ENCODE peak calls at places on chromosomes 6 and 20, in seven cellular contexts. O is osteoblast, P is MM.1S, R is GM23248, J is mammary epithelial cell, V is fibroblast of lung, A is GM12878. M is an unnamed sample. For H3K79me2, the result is how much of the 10 kb centered on the place peaks cover.

GRCh38 chr6:36269834-36270705 is at the start of gene PNPLA1:
- DNase-seq in J (peak), R (no peak), A (no peak), O (no peak), V (no peak), P (no peak), M (no peak)

GRCh38 chr6:43307451-43308100 is 1.1 kb downstream of the CRIP3 start:
- DNase-seq in P (no peak), O (no peak), R (no peak), J (no peak), A (no peak), V (no peak), M (no peak)

GRCh38 chr20:62266340-62266739 is 28.0 kb downstream of the OSBPL2 start:
- DNase-seq in J (no peak), R (no peak), O (peak), V (peak), A (no peak), P (no peak), M (peak)

GRCh38 chr6:7004581-7005297 is 103.0 kb upstream of the RREB1 start:
- DNase-seq in R (peak), J (no peak), O (no peak), V (no peak), A (no peak), P (no peak), M (no peak)

GRCh38 chr20:45339084-45339483 is 9.1 kb downstream of the SDC4 start:
- DNase-seq in P (no peak), O (no peak), V (no peak), A (no peak), R (no peak), J (peak), M (no peak)

GRCh38 chr6:36963451-36964290 is 9.1 kb downstream of the PI16 start:
- DNase-seq in R (no peak), O (peak), P (no peak), V (no peak), J (no peak), A (no peak), M (peak)

GRCh38 chr20:44736170-44737021 is 9.3 kb upstream of the KCNK15 start:
- DNase-seq in J (peak), O (peak), A (no peak), P (peak), R (peak), V (peak), M (peak)

GRCh38 chr6:3227363-3228045 is at the start of gene TUBB2B:
- DNase-seq in P (no peak), V (peak), R (peak), A (no peak), O (peak), J (no peak), M (no peak)

GRCh38 chr6:138719744-138720143 is 53.8 kb upstream of the CCDC28A start:
- DNase-seq in V (no peak), P (no peak), J (no peak), O (no peak), A (no peak), R (no peak), M (no peak)

GRCh38 chr6:70686548-70687133 is 19.0 kb downstream of the SMAP1 start:
- DNase-seq in O (no peak), V (peak), A (no peak), P (peak), R (peak), J (peak), M (peak)

GRCh38 chr6:39295538-39295937 is 18.7 kb downstream of the KCNK17 start:
- DNase-seq in J (no peak), V (no peak), R (peak), O (peak), A (no peak), P (no peak), M (no peak)

GRCh38 chr6:160146454-160147145 is 25.0 kb downstream of the SLC22A1 start:
- DNase-seq in P (no peak), J (no peak), R (no peak), A (no peak), O (no peak), V (no peak), M (no peak)

GRCh38 chr6:90190752-90191393 is 105.8 kb downstream of the BACH2 start:
- DNase-seq in R (no peak), V (no peak), A (no peak), P (peak), J (no peak), O (no peak), M (no peak)

GRCh38 chr6:45420083-45420908 is 42.6 kb upstream of the SUPT3H start:
- DNase-seq in O (peak), J (peak), A (no peak), P (peak), V (peak), R (peak), M (no peak)

GRCh38 chr20:58048096-58048702 is 180.3 kb downstream of the ANKRD60 start:
- DNase-seq in P (peak), V (peak), J (peak), A (no peak), O (no peak), R (peak), M (peak)

GRCh38 chr6:163708459-163708858 is 293.9 kb downstream of the QKI start:
- DNase-seq in P (no peak), V (no peak), R (no peak), J (no peak), A (peak), O (no peak), M (no peak)

GRCh38 chr6:124541601-124542000 is 420.6 kb upstream of the RNF217 start:
- DNase-seq in J (no peak), R (no peak), P (no peak), O (no peak), A (no peak), V (no peak), M (no peak)
- H3K4me2 ChIP-seq in J (no peak), R (no peak), P (no peak), O (no peak), A (no peak), V (no peak), M (no peak)

GRCh38 chr6:130050230-130050629 is 31.8 kb downstream of the L3MBTL3 start:
- DNase-seq in V (peak), P (no peak), A (no peak), O (no peak), J (no peak), R (peak), M (no peak)

GRCh38 chr6:130041594-130041993 is 23.2 kb downstream of the L3MBTL3 start:
- DNase-seq in A (no peak), P (peak), V (no peak), O (no peak), R (no peak), J (no peak), M (no peak)

GRCh38 chr6:130043344-130043743 is 25.0 kb downstream of the L3MBTL3 start:
- DNase-seq in V (no peak), R (no peak), O (no peak), P (no peak), A (no peak), J (no peak), M (no peak)

GRCh38 chr6:130047440-130047995 is 29.1 kb downstream of the L3MBTL3 start:
- DNase-seq in J (no peak), O (no peak), P (no peak), R (peak), A (no peak), V (no peak), M (no peak)

DNA sequence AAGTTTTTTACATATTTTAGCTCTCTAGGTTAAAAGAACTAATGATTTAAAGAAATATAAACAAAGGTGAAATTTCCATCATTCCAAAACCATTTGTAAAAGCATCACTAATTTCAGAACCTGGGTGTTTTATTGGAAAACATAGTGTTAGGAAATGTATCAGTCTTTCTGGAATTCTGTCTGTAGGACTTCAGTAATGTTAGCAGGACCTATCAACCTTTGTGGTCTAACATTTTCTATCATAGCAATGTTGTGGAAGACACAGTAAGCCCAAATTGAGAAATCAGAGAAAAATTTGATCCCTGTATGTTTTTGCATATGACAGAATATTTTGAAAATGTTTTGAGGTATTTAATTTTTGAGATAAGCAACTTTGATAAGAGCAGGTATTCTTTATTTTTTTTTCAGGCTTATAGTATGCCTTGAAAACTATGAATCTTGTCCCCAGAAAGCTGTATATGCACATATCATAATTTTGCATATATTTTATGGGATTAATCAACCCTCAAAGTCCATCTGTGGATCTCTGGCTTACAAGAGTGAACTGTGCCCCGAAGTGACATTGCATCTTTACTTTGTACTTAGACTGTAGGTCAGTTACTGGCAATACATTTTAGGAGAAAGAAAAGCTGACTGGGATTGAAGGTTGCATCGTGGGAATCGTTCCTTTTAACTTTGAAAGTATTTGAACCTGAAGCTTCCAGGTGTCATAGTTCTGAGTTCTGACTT is 28.5 kb downstream of the L3MBTL3 start:
- DNase-seq in R (peak), O (no peak), J (no peak), V (peak), P (no peak), A (no peak), M (no peak)
- H3K79me2 ChIP-seq in R (under half), O (under half), J (under half), V (under half), P (under half), A (under half), M (under half)

GRCh38 chr6:149450679-149451360 is 34.0 kb downstream of the ZC3H12D start:
- DNase-seq in P (no peak), J (no peak), A (no peak), V (peak), O (peak), R (peak), M (no peak)

GRCh38 chr6:149453597-149454340 is 31.0 kb downstream of the ZC3H12D start:
- DNase-seq in J (no peak), A (no peak), P (no peak), R (peak), O (peak), V (no peak), M (no peak)

GRCh38 chr6:149449831-149450678 is 34.8 kb downstream of the ZC3H12D start:
- DNase-seq in P (no peak), J (no peak), O (peak), V (no peak), R (no peak), A (no peak), M (no peak)

GRCh38 chr6:149452062-149452939 is 32.5 kb downstream of the ZC3H12D start:
- DNase-seq in V (no peak), P (no peak), A (no peak), O (no peak), R (no peak), J (no peak), M (no peak)

GRCh38 chr6:149451361-149452061 is 33.3 kb downstream of the ZC3H12D start:
- DNase-seq in O (peak), A (no peak), J (no peak), R (peak), V (peak), P (no peak), M (no peak)
- H2AFZ ChIP-seq in O (no peak), A (no peak), J (peak), R (peak), V (no peak), P (no peak), M (no peak)

DNA sequence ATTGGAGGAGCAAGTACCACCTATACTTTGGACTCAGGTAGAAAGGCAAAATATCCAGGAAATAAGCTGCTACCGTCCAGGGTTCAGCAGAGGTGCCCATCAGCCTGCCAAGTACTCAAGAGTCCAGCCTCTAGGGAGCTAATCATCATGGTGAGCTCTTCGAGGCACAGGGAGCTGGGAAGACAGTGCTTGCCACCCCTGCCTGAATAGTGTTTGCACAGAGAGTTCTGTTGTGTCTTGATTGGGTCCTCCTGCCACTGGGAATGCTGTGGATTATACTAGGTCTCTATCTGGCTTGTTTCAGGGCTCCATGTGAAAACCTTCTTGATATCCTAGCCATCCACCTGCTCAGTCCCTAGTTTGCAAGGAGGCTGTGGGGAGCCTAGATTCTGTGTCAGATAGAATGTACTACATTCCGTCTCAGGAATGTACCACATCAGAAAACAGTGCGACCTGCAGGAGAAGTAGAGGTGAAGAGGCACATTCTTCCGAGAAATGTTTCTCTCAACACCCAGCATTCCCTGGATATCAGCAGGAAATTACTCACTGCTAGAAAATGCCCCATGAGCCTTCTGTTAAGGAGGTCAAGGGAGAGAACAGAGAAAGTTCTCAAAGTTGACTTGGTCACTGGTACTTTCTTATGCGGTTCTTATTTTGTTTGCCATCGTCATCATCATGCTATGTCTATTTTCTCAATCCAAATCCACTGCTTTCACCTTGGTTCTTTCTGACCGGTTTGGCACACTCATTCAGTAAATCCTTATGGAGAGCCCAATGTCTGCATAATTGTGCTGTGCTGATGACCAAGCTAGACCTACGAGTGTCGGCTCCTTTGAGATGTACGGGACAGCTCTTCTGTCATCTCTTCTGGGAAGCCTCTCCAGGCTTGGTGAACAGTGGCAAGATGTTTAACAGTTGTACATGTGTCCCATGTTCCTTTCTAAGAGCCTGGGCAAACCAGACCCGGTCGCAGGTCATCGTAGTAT is 30.7 kb downstream of the PTPN1 start:
- DNase-seq in V (peak), R (peak), P (no peak), J (peak), O (peak), A (no peak), M (no peak)
- H3K4me2 ChIP-seq in V (peak), R (peak), P (no peak), J (peak), O (peak), A (peak), M (peak)

GRCh38 chr20:25196701-25197120 is 1.2 kb downstream of the ENTPD6 start:
- DNase-seq in J (no peak), P (peak), A (no peak), O (peak), R (peak), V (no peak), M (no peak)
- H3K79me2 ChIP-seq in J (half or more), P (half or more), A (under half), O (half or more), R (half or more), V (under half), M (under half)

GRCh38 chr6:148005806-148006205 is 336.8 kb upstream of the SASH1 start:
- DNase-seq in O (no peak), V (no peak), P (no peak), R (no peak), A (no peak), J (no peak), M (no peak)
- H2AFZ ChIP-seq in O (no peak), V (no peak), P (no peak), R (no peak), A (no peak), J (no peak), M (no peak)

DNA sequence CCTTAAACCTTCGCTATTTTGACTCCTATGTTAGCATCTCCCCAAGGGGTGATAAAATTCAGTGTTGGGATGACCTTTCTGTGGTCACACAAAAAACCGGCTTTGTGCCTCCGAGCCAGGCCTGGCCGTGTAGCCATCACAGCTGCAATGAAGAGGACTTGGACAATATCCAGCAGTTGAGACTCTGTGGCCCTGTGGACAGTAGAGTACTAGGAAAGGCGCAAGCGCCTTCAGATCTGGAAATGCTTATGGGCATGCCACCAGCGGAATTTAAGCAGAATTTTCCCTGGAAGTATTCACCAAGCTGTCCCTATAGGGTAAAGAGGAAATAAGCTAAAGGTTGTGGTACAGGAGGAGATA is 63.3 kb upstream of the SLC2A12 start:
- DNase-seq in R (no peak), P (no peak), V (no peak), A (no peak), J (no peak), O (no peak), M (no peak)
- H3K4me2 ChIP-seq in R (no peak), P (no peak), V (no peak), A (no peak), J (no peak), O (no peak), M (no peak)